ENCODE peak calls at places on chromosomes 7 and 10, in eight cellular contexts. One of them, this sample, is unnamed. For H3K36me3 and H3K4me1, the result is how much of the 10 kb centered on the place peaks cover.

GRCh38 chr7:66359656-66360211 is 154.6 kb downstream of the TPST1 start:
- DNase-seq in mesendoderm: no peak
- DNase-seq in endothelial cell of umbilical vein: no peak
- DNase-seq in body of pancreas: no peak
- DNase-seq in adipocyte: peak
- DNase-seq in ovary: no peak
- DNase-seq in left lung: no peak
- DNase-seq in suprapubic skin: no peak
- DNase-seq in this sample: no peak

GRCh38 chr7:117119192-117119924 is 166.1 kb downstream of the ST7 start:
- DNase-seq in mesendoderm: peak
- DNase-seq in endothelial cell of umbilical vein: peak
- DNase-seq in body of pancreas: peak
- DNase-seq in adipocyte: peak
- DNase-seq in ovary: peak
- DNase-seq in left lung: peak
- DNase-seq in suprapubic skin: peak
- DNase-seq in this sample: peak

GRCh38 chr7:115749924-115750323 is 280.6 kb downstream of the TFEC start:
- DNase-seq in mesendoderm: no peak
- DNase-seq in endothelial cell of umbilical vein: no peak
- DNase-seq in body of pancreas: peak
- DNase-seq in adipocyte: no peak
- DNase-seq in ovary: no peak
- DNase-seq in left lung: peak
- DNase-seq in suprapubic skin: no peak
- DNase-seq in this sample: no peak

GRCh38 chr10:110610308-110610774 is 33.8 kb upstream of the RBM20 start:
- DNase-seq in mesendoderm: peak
- DNase-seq in endothelial cell of umbilical vein: peak
- DNase-seq in body of pancreas: peak
- DNase-seq in adipocyte: peak
- DNase-seq in ovary: no peak
- DNase-seq in left lung: no peak
- DNase-seq in suprapubic skin: no peak
- DNase-seq in this sample: peak

GRCh38 chr10:70903262-70903921 is 15.0 kb upstream of the PCBD1 start:
- DNase-seq in mesendoderm: peak
- DNase-seq in endothelial cell of umbilical vein: peak
- DNase-seq in body of pancreas: peak
- DNase-seq in adipocyte: peak
- DNase-seq in ovary: peak
- DNase-seq in left lung: no peak
- DNase-seq in suprapubic skin: peak
- DNase-seq in this sample: peak

GRCh38 chr7:100396421-100396982 is 23.2 kb downstream of the PILRA start:
- DNase-seq in mesendoderm: no peak
- DNase-seq in endothelial cell of umbilical vein: no peak
- DNase-seq in body of pancreas: no peak
- DNase-seq in adipocyte: no peak
- DNase-seq in ovary: no peak
- DNase-seq in left lung: no peak
- DNase-seq in suprapubic skin: no peak
- DNase-seq in this sample: peak

GRCh38 chr10:50653142-50653541 is 29.4 kb upstream of the SGMS1 start:
- DNase-seq in mesendoderm: no peak
- DNase-seq in endothelial cell of umbilical vein: peak
- DNase-seq in body of pancreas: peak
- DNase-seq in adipocyte: peak
- DNase-seq in ovary: no peak
- DNase-seq in left lung: no peak
- DNase-seq in suprapubic skin: no peak
- DNase-seq in this sample: peak

GRCh38 chr10:94012834-94013830 is 19.4 kb downstream of the PLCE1 start:
- DNase-seq in mesendoderm: no peak
- DNase-seq in endothelial cell of umbilical vein: no peak
- DNase-seq in body of pancreas: no peak
- DNase-seq in adipocyte: no peak
- DNase-seq in ovary: no peak
- DNase-seq in left lung: no peak
- DNase-seq in suprapubic skin: no peak
- DNase-seq in this sample: no peak

GRCh38 chr10:90193240-90193985 is 492.0 kb downstream of the KIF20B start:
- DNase-seq in mesendoderm: no peak
- DNase-seq in endothelial cell of umbilical vein: no peak
- DNase-seq in body of pancreas: no peak
- DNase-seq in adipocyte: peak
- DNase-seq in ovary: no peak
- DNase-seq in left lung: no peak
- DNase-seq in suprapubic skin: no peak
- DNase-seq in this sample: no peak

GRCh38 chr7:49596701-49597491 is 176.5 kb upstream of the VWC2 start:
- DNase-seq in mesendoderm: no peak
- DNase-seq in endothelial cell of umbilical vein: no peak
- DNase-seq in body of pancreas: no peak
- DNase-seq in adipocyte: no peak
- DNase-seq in ovary: no peak
- DNase-seq in left lung: no peak
- DNase-seq in suprapubic skin: no peak
- DNase-seq in this sample: no peak

GRCh38 chr10:58743466-58744115 is 230.9 kb downstream of the BICC1 start:
- DNase-seq in mesendoderm: peak
- DNase-seq in endothelial cell of umbilical vein: no peak
- DNase-seq in body of pancreas: no peak
- DNase-seq in adipocyte: peak
- DNase-seq in ovary: no peak
- DNase-seq in left lung: no peak
- DNase-seq in suprapubic skin: no peak
- DNase-seq in this sample: no peak

GRCh38 chr10:61967298-61967697 is 65.8 kb downstream of the ARID5B start:
- DNase-seq in mesendoderm: no peak
- DNase-seq in endothelial cell of umbilical vein: no peak
- DNase-seq in body of pancreas: no peak
- DNase-seq in adipocyte: no peak
- DNase-seq in ovary: no peak
- DNase-seq in left lung: no peak
- DNase-seq in suprapubic skin: no peak
- DNase-seq in this sample: no peak

GRCh38 chr10:58335306-58336005 is 650 bp downstream of the UBE2D1 start:
- DNase-seq in mesendoderm: peak
- DNase-seq in endothelial cell of umbilical vein: peak
- DNase-seq in body of pancreas: peak
- DNase-seq in adipocyte: peak
- DNase-seq in ovary: no peak
- DNase-seq in left lung: peak
- DNase-seq in suprapubic skin: peak
- DNase-seq in this sample: peak

GRCh38 chr10:52639652-52640051 is 132.9 kb downstream of the MBL2 start:
- DNase-seq in mesendoderm: no peak
- DNase-seq in endothelial cell of umbilical vein: no peak
- DNase-seq in body of pancreas: no peak
- DNase-seq in adipocyte: no peak
- DNase-seq in ovary: no peak
- DNase-seq in left lung: no peak
- DNase-seq in suprapubic skin: no peak
- DNase-seq in this sample: no peak

GRCh38 chr7:55526770-55527169 is 45.5 kb downstream of the VOPP1 start:
- DNase-seq in mesendoderm: peak
- DNase-seq in endothelial cell of umbilical vein: no peak
- DNase-seq in body of pancreas: no peak
- DNase-seq in adipocyte: no peak
- DNase-seq in ovary: no peak
- DNase-seq in left lung: no peak
- DNase-seq in suprapubic skin: no peak
- DNase-seq in this sample: no peak

GRCh38 chr7:66413379-66414114 is 208.4 kb downstream of the TPST1 start:
- DNase-seq in mesendoderm: peak
- DNase-seq in endothelial cell of umbilical vein: peak
- DNase-seq in body of pancreas: peak
- DNase-seq in adipocyte: peak
- DNase-seq in ovary: peak
- DNase-seq in left lung: peak
- DNase-seq in suprapubic skin: peak
- DNase-seq in this sample: peak

GRCh38 chr7:131636092-131636491 is 79.7 kb upstream of the PODXL start:
- DNase-seq in mesendoderm: no peak
- DNase-seq in endothelial cell of umbilical vein: peak
- DNase-seq in body of pancreas: no peak
- DNase-seq in adipocyte: no peak
- DNase-seq in ovary: no peak
- DNase-seq in left lung: no peak
- DNase-seq in suprapubic skin: no peak
- DNase-seq in this sample: no peak

GRCh38 chr7:2601065-2601464 is 30.7 kb upstream of the TTYH3 start:
- DNase-seq in mesendoderm: peak
- DNase-seq in endothelial cell of umbilical vein: no peak
- DNase-seq in body of pancreas: no peak
- DNase-seq in adipocyte: no peak
- DNase-seq in ovary: no peak
- DNase-seq in left lung: peak
- DNase-seq in suprapubic skin: no peak
- DNase-seq in this sample: peak

GRCh38 chr7:1446611-1447032 is 12.6 kb downstream of the MICALL2 start:
- DNase-seq in mesendoderm: no peak
- DNase-seq in endothelial cell of umbilical vein: no peak
- DNase-seq in body of pancreas: no peak
- DNase-seq in adipocyte: no peak
- DNase-seq in ovary: no peak
- DNase-seq in left lung: no peak
- DNase-seq in suprapubic skin: no peak
- DNase-seq in this sample: no peak

GRCh38 chr10:43174969-43175368 is 36.7 kb downstream of the CSGALNACT2 start:
- DNase-seq in mesendoderm: no peak
- DNase-seq in endothelial cell of umbilical vein: no peak
- DNase-seq in body of pancreas: no peak
- DNase-seq in adipocyte: no peak
- DNase-seq in ovary: no peak
- DNase-seq in left lung: no peak
- DNase-seq in suprapubic skin: no peak
- DNase-seq in this sample: peak

GRCh38 chr10:2150315-2150714 is 413.0 kb upstream of the ADARB2 start:
- DNase-seq in mesendoderm: peak
- DNase-seq in endothelial cell of umbilical vein: no peak
- DNase-seq in body of pancreas: no peak
- DNase-seq in adipocyte: no peak
- DNase-seq in ovary: no peak
- DNase-seq in left lung: no peak
- DNase-seq in suprapubic skin: no peak
- DNase-seq in this sample: no peak

DNA sequence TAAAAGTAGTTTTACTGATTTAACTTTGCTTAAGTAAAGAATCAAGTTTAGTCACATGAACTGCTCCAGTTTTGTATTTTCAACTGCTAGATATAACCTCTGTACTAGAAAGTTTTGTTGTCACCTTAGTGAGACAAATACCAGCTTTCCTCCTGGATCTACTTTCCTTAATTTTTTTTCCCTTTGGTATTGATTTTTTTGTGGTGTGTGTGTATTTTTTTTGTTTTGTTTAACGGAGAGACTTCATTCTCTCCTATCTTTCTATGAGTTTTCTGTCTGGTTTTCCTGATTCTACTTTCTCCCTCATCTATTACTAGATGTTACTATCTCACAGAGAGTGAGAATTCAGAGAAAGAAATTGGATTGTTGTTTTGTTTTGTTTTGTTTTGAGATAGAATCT is 52.0 kb downstream of the TASOR2 start:
- DNase-seq in mesendoderm: no peak
- DNase-seq in endothelial cell of umbilical vein: no peak
- DNase-seq in body of pancreas: no peak
- DNase-seq in adipocyte: no peak
- DNase-seq in ovary: no peak
- DNase-seq in left lung: no peak
- DNase-seq in suprapubic skin: no peak
- DNase-seq in this sample: no peak
- H3K36me3 ChIP-seq in mesendoderm: under half
- H3K36me3 ChIP-seq in endothelial cell of umbilical vein: under half
- H3K36me3 ChIP-seq in body of pancreas: under half
- H3K36me3 ChIP-seq in adipocyte: half or more
- H3K36me3 ChIP-seq in ovary: under half
- H3K36me3 ChIP-seq in left lung: half or more
- H3K36me3 ChIP-seq in suprapubic skin: under half
- H3K36me3 ChIP-seq in this sample: under half

DNA sequence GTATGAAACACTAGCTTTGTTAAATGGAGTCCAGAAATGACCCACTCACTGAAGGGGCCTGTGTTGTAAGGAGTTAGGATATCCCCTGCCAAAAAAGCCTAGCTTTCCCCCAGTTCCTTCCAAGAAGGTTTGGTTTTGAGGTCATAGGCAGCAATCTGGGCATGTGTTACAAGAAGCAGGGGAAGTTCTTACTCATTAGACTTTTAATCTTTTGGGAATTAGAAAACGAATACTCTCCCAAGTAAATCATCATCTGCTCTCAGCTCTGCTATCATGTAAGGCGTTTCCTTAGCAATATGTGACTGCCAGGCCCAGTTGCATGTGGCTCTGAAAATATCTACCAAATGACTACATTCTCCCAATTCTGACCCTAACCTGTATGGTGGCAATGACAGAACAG is 3.7 kb downstream of the NOD1 start:
- DNase-seq in mesendoderm: no peak
- DNase-seq in endothelial cell of umbilical vein: peak
- DNase-seq in body of pancreas: no peak
- DNase-seq in adipocyte: no peak
- DNase-seq in ovary: no peak
- DNase-seq in left lung: no peak
- DNase-seq in suprapubic skin: no peak
- DNase-seq in this sample: no peak
- H3K4me1 ChIP-seq in mesendoderm: under half
- H3K4me1 ChIP-seq in endothelial cell of umbilical vein: half or more
- H3K4me1 ChIP-seq in body of pancreas: half or more
- H3K4me1 ChIP-seq in adipocyte: half or more
- H3K4me1 ChIP-seq in ovary: under half
- H3K4me1 ChIP-seq in left lung: half or more
- H3K4me1 ChIP-seq in suprapubic skin: half or more
- H3K4me1 ChIP-seq in this sample: under half

DNA sequence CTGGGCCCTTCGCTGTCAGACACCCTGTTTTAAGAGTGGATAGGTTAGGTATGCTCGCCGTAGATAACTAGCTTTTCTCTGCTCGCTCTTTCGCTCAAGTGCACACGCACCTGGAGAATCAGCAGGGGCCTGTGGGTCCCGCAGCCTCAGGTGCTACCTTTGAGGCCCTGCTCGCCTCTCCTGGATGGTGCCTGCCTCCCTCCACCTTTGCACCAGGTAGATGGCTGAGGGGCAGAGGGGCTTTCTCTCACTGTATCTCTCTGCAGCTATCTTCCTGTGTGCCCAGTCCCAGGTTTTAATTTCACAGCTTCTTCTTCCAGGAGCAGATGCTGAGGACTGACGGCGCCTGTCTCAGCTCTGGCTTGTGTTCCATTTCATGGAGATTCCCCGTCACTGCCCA is 227.9 kb downstream of the TCF7L2 start:
- DNase-seq in mesendoderm: no peak
- DNase-seq in endothelial cell of umbilical vein: no peak
- DNase-seq in body of pancreas: no peak
- DNase-seq in adipocyte: no peak
- DNase-seq in ovary: no peak
- DNase-seq in left lung: no peak
- DNase-seq in suprapubic skin: no peak
- DNase-seq in this sample: no peak
- H3K36me3 ChIP-seq in mesendoderm: under half
- H3K36me3 ChIP-seq in endothelial cell of umbilical vein: under half
- H3K36me3 ChIP-seq in body of pancreas: under half
- H3K36me3 ChIP-seq in adipocyte: under half
- H3K36me3 ChIP-seq in ovary: under half
- H3K36me3 ChIP-seq in left lung: under half
- H3K36me3 ChIP-seq in suprapubic skin: under half
- H3K36me3 ChIP-seq in this sample: under half

GRCh38 chr10:95334793-95335120 is 44.0 kb upstream of the PDLIM1 start:
- DNase-seq in mesendoderm: no peak
- DNase-seq in endothelial cell of umbilical vein: no peak
- DNase-seq in body of pancreas: no peak
- DNase-seq in adipocyte: no peak
- DNase-seq in ovary: no peak
- DNase-seq in left lung: no peak
- DNase-seq in suprapubic skin: no peak
- DNase-seq in this sample: no peak
- H3K4me1 ChIP-seq in mesendoderm: under half
- H3K4me1 ChIP-seq in endothelial cell of umbilical vein: under half
- H3K4me1 ChIP-seq in body of pancreas: under half
- H3K4me1 ChIP-seq in adipocyte: under half
- H3K4me1 ChIP-seq in ovary: under half
- H3K4me1 ChIP-seq in left lung: under half
- H3K4me1 ChIP-seq in suprapubic skin: under half
- H3K4me1 ChIP-seq in this sample: under half

This sample was measured in small intestine.